ENCODE peak calls at places on chromosomes 7 and 10, in seven cellular contexts. S is posterior vena cava, B is HAP-1, O is T-helper 2 cell, E is NCI-H69, D is NCI-H2081, H is A549. P is an unnamed sample.
A peak's percentile ranks its signal among the peaks of the same experiment; 100 is the strongest.

GRCh38 chr10:86711957-86712708 is 43.8 kb downstream of the LDB3 start:
- DNase-seq in B (peak; percentile 58), H (peak; percentile 76), S (peak; percentile 80), D (peak; percentile 39), E (no peak), O (peak; percentile 42), P (peak; percentile 90)

GRCh38 chr10:26448706-26449435 is 10.7 kb downstream of the APBB1IP start:
- DNase-seq in E (no peak), D (no peak), O (peak; percentile 94), H (no peak), S (no peak), B (no peak), P (peak; percentile 1)

GRCh38 chr10:102133373-102134195 is 744 bp downstream of the PPRC1 start:
- DNase-seq in O (peak; percentile 55), E (peak; percentile 76), D (peak; percentile 49), B (peak; percentile 90), S (peak; percentile 94), H (peak; percentile 90), P (peak; percentile 90)

GRCh38 chr7:144786079-144786478 is 49.8 kb downstream of the TPK1 start:
- DNase-seq in E (peak; percentile 25), S (no peak), B (no peak), O (no peak), D (no peak), H (no peak), P (no peak)

GRCh38 chr7:101058355-101058754 is 26.9 kb upstream of the TRIM56 start:
- DNase-seq in H (peak; percentile 43), O (peak; percentile 32), E (no peak), D (no peak), B (peak; percentile 77), S (peak; percentile 88), P (peak; percentile 88)

GRCh38 chr10:119940487-119940886 is 48.0 kb downstream of the SEC23IP start:
- DNase-seq in D (no peak), E (no peak), H (no peak), B (no peak), S (no peak), O (no peak), P (no peak)

GRCh38 chr7:25124485-25125136 is 449 bp downstream of the CYCS start:
- DNase-seq in E (peak; percentile 68), D (peak; percentile 56), B (no peak), S (no peak), O (no peak), H (no peak), P (no peak)

GRCh38 chr10:53406532-53406931 is 633.9 kb upstream of the MBL2 start:
- DNase-seq in B (no peak), H (no peak), S (no peak), D (no peak), E (no peak), O (no peak), P (no peak)

GRCh38 chr7:91043924-91044660 is 220.1 kb upstream of the FZD1 start:
- DNase-seq in D (no peak), E (no peak), S (no peak), H (no peak), B (no peak), O (no peak), P (no peak)

GRCh38 chr7:38831262-38831661 is 77.7 kb downstream of the VPS41 start:
- DNase-seq in B (no peak), D (no peak), H (no peak), S (no peak), O (no peak), E (no peak), P (no peak)

GRCh38 chr7:38178695-38179344 is 775 bp downstream of the STARD3NL start:
- DNase-seq in S (no peak), B (no peak), E (no peak), H (no peak), O (peak; percentile 71), D (no peak), P (no peak)

GRCh38 chr10:79266092-79266491 is 81.2 kb upstream of the PPIF start:
- DNase-seq in E (no peak), D (no peak), O (peak; percentile 30), H (no peak), B (no peak), S (no peak), P (no peak)

GRCh38 chr10:132480356-132480755 is 57.2 kb upstream of the INPP5A start:
- DNase-seq in O (no peak), E (no peak), D (no peak), B (no peak), H (no peak), S (no peak), P (no peak)

GRCh38 chr10:4234661-4235060 is 449.7 kb upstream of the KLF6 start:
- DNase-seq in E (no peak), O (peak; percentile 55), H (no peak), S (no peak), D (no peak), B (no peak), P (no peak)

GRCh38 chr7:127064-127598 is 65.2 kb upstream of the FAM20C start:
- DNase-seq in S (no peak), B (no peak), E (no peak), D (no peak), O (no peak), H (no peak), P (no peak)

GRCh38 chr7:94875221-94875620 is 32.2 kb upstream of the PPP1R9A start:
- DNase-seq in O (no peak), S (no peak), E (no peak), H (no peak), B (no peak), D (no peak), P (no peak)

GRCh38 chr7:41093141-41093540 is 609.7 kb downstream of the INHBA start:
- DNase-seq in D (no peak), O (no peak), B (no peak), S (no peak), E (no peak), H (no peak), P (no peak)

GRCh38 chr10:132550366-132551092 is 12.9 kb downstream of the INPP5A start:
- DNase-seq in O (no peak), S (peak; percentile 68), E (no peak), D (no peak), B (peak; percentile 3), H (no peak), P (no peak)

GRCh38 chr7:67593807-67594206 is 597.2 kb downstream of the TYW1 start:
- DNase-seq in O (no peak), S (no peak), B (no peak), H (no peak), E (peak; percentile 26), D (peak; percentile 42), P (peak; percentile 91)

GRCh38 chr7:74032191-74032490 is 4.2 kb downstream of the ELN start:
- DNase-seq in D (no peak), O (no peak), S (no peak), E (peak; percentile 66), B (no peak), H (no peak), P (no peak)

GRCh38 chr7:8418627-8419245 is 14.7 kb upstream of the NXPH1 start:
- DNase-seq in D (peak; percentile 81), S (no peak), B (peak; percentile 84), O (peak; percentile 51), E (peak; percentile 89), H (peak; percentile 31), P (peak; percentile 79)

GRCh38 chr7:73732397-73732796 is 6.2 kb downstream of the ABHD11 start:
- DNase-seq in H (no peak), S (no peak), E (no peak), O (no peak), D (no peak), B (no peak), P (no peak)

GRCh38 chr7:158103378-158103777 is 484.2 kb downstream of the PTPRN2 start:
- DNase-seq in E (no peak), S (peak; percentile 40), D (no peak), O (no peak), B (no peak), H (no peak), P (no peak)

P was measured in left kidney.